ENCODE peak calls at places on chromosome 19, in five cellular contexts. One of them, this sample, is unnamed.

GRCh38 chr19:43640424-43640757 is 741 bp upstream of the CADM4 start:
- DNase-seq in GM12878: no peak
- DNase-seq in stomach: no peak
- DNase-seq in H1: no peak
- DNase-seq in transverse colon: no peak
- DNase-seq in this sample: no peak

GRCh38 chr19:35216833-35217707 is 11.5 kb downstream of the FAM187B start:
- DNase-seq in GM12878: no peak
- DNase-seq in transverse colon: peak; percentile 65
- DNase-seq in H1: no peak
- DNase-seq in stomach: peak; percentile 60
- DNase-seq in this sample: no peak

GRCh38 chr19:16168465-16169081 is 4.8 kb downstream of the CIB3 start:
- DNase-seq in stomach: no peak
- DNase-seq in GM12878: no peak
- DNase-seq in H1: no peak
- DNase-seq in transverse colon: no peak
- DNase-seq in this sample: no peak

GRCh38 chr19:21767065-21767800 is at the start of gene ZNF100:
- DNase-seq in stomach: peak; percentile 94
- DNase-seq in H1: peak; percentile 87
- DNase-seq in GM12878: peak; percentile 79
- DNase-seq in transverse colon: peak; percentile 94
- DNase-seq in this sample: peak; percentile 40

GRCh38 chr19:18379803-18380747 is 5.9 kb upstream of the GDF15 start:
- DNase-seq in stomach: peak; percentile 90
- DNase-seq in GM12878: no peak
- DNase-seq in H1: no peak
- DNase-seq in transverse colon: peak; percentile 89
- DNase-seq in this sample: no peak

GRCh38 chr19:406121-406711 is 2.7 kb downstream of the C2CD4C start:
- DNase-seq in transverse colon: no peak
- DNase-seq in H1: peak; percentile 46
- DNase-seq in stomach: no peak
- DNase-seq in GM12878: no peak
- DNase-seq in this sample: no peak

GRCh38 chr19:32866564-32867265 is 2.9 kb downstream of the SLC7A9 start:
- DNase-seq in transverse colon: no peak
- DNase-seq in H1: no peak
- DNase-seq in stomach: no peak
- DNase-seq in GM12878: no peak
- DNase-seq in this sample: no peak

GRCh38 chr19:18157465-18158063 is 4.6 kb downstream of the PIK3R2 start:
- DNase-seq in GM12878: no peak
- DNase-seq in transverse colon: no peak
- DNase-seq in stomach: no peak
- DNase-seq in H1: peak; percentile 62
- DNase-seq in this sample: no peak

GRCh38 chr19:40907968-40908735 is 26.1 kb upstream of the CYP2A7 start:
- DNase-seq in H1: peak; percentile 81
- DNase-seq in GM12878: no peak
- DNase-seq in stomach: no peak
- DNase-seq in transverse colon: no peak
- DNase-seq in this sample: peak; percentile 29

GRCh38 chr19:5207806-5208205 is 132.8 kb downstream of the PTPRS start:
- DNase-seq in GM12878: no peak
- DNase-seq in transverse colon: no peak
- DNase-seq in H1: no peak
- DNase-seq in stomach: no peak
- DNase-seq in this sample: no peak

GRCh38 chr19:6060600-6061391 is 49.5 kb downstream of the RFX2 start:
- DNase-seq in GM12878: no peak
- DNase-seq in transverse colon: no peak
- DNase-seq in H1: no peak
- DNase-seq in stomach: no peak
- DNase-seq in this sample: no peak

GRCh38 chr19:32372726-32373613 is 27.6 kb downstream of the ZNF507 start:
- DNase-seq in transverse colon: no peak
- DNase-seq in GM12878: no peak
- DNase-seq in stomach: no peak
- DNase-seq in H1: no peak
- DNase-seq in this sample: no peak

GRCh38 chr19:10848208-10848843 is at the start of gene C19orf38:
- DNase-seq in transverse colon: no peak
- DNase-seq in GM12878: no peak
- DNase-seq in stomach: no peak
- DNase-seq in H1: no peak
- DNase-seq in this sample: no peak

GRCh38 chr19:1651548-1652394 is 644 bp downstream of the TCF3 start:
- DNase-seq in transverse colon: peak; percentile 58
- DNase-seq in H1: no peak
- DNase-seq in GM12878: no peak
- DNase-seq in stomach: no peak
- DNase-seq in this sample: no peak

GRCh38 chr19:13060233-13060963 is 42.3 kb downstream of the LYL1 start:
- DNase-seq in transverse colon: peak; percentile 35
- DNase-seq in GM12878: no peak
- DNase-seq in H1: peak; percentile 56
- DNase-seq in stomach: no peak
- DNase-seq in this sample: no peak

GRCh38 chr19:52369463-52370340 is at the start of gene ZNF880:
- DNase-seq in stomach: peak; percentile 92
- DNase-seq in H1: peak; percentile 69
- DNase-seq in GM12878: peak; percentile 38
- DNase-seq in transverse colon: peak; percentile 90
- DNase-seq in this sample: peak; percentile 11

GRCh38 chr19:6835501-6835900 is 51.9 kb upstream of the ADGRE1 start:
- DNase-seq in transverse colon: no peak
- DNase-seq in stomach: no peak
- DNase-seq in GM12878: no peak
- DNase-seq in H1: no peak
- DNase-seq in this sample: no peak

GRCh38 chr19:12112238-12112637 is 27.9 kb downstream of the ZNF20 start:
- DNase-seq in GM12878: no peak
- DNase-seq in transverse colon: no peak
- DNase-seq in stomach: no peak
- DNase-seq in H1: no peak
- DNase-seq in this sample: no peak

GRCh38 chr19:23777216-23777615 is 18.5 kb upstream of the ZNF681 start:
- DNase-seq in stomach: no peak
- DNase-seq in H1: no peak
- DNase-seq in transverse colon: peak; percentile 31
- DNase-seq in GM12878: no peak
- DNase-seq in this sample: no peak

GRCh38 chr19:43699506-43700367 is 16.1 kb upstream of the IRGC start:
- DNase-seq in H1: peak; percentile 78
- DNase-seq in stomach: peak; percentile 34
- DNase-seq in transverse colon: peak; percentile 48
- DNase-seq in GM12878: no peak
- DNase-seq in this sample: no peak

GRCh38 chr19:55493650-55494171 is 5.5 kb downstream of the SSC5D start:
- DNase-seq in GM12878: no peak
- DNase-seq in H1: no peak
- DNase-seq in transverse colon: no peak
- DNase-seq in stomach: no peak
- DNase-seq in this sample: no peak

GRCh38 chr19:5937550-5937949 is 23.5 kb downstream of the CAPS start:
- DNase-seq in stomach: no peak
- DNase-seq in GM12878: no peak
- DNase-seq in H1: no peak
- DNase-seq in transverse colon: no peak
- DNase-seq in this sample: no peak

GRCh38 chr19:48558018-48558684 is 6.2 kb downstream of the SULT2B1 start:
- DNase-seq in H1: no peak
- DNase-seq in GM12878: no peak
- DNase-seq in transverse colon: peak; percentile 94
- DNase-seq in stomach: peak; percentile 80
- DNase-seq in this sample: no peak

GRCh38 chr19:51168571-51169282 is 26.6 kb downstream of the SIGLEC7 start:
- DNase-seq in GM12878: no peak
- DNase-seq in transverse colon: no peak
- DNase-seq in H1: no peak
- DNase-seq in stomach: no peak
- DNase-seq in this sample: no peak
- TF ChIP-seq POLR2A in GM12878: no peak
- TF ChIP-seq POLR2A in transverse colon: no peak
- TF ChIP-seq POLR2A in H1: no peak
- TF ChIP-seq POLR2A in stomach: no peak
- TF ChIP-seq POLR2A in this sample: no peak

GRCh38 chr19:14971474-14971873 is 8.2 kb downstream of the SLC1A6 start:
- DNase-seq in stomach: no peak
- DNase-seq in H1: no peak
- DNase-seq in GM12878: no peak
- DNase-seq in transverse colon: no peak
- DNase-seq in this sample: no peak

GRCh38 chr19:14972676-14973075 is 7.0 kb downstream of the SLC1A6 start:
- DNase-seq in transverse colon: no peak
- DNase-seq in H1: no peak
- DNase-seq in stomach: no peak
- DNase-seq in GM12878: no peak
- DNase-seq in this sample: no peak

GRCh38 chr19:14977128-14977527 is 2.5 kb downstream of the SLC1A6 start:
- DNase-seq in GM12878: no peak
- DNase-seq in H1: no peak
- DNase-seq in transverse colon: no peak
- DNase-seq in stomach: no peak
- DNase-seq in this sample: no peak

GRCh38 chr19:14978377-14978776 is 1.3 kb downstream of the SLC1A6 start:
- DNase-seq in GM12878: no peak
- DNase-seq in H1: no peak
- DNase-seq in transverse colon: no peak
- DNase-seq in stomach: no peak
- DNase-seq in this sample: no peak

DNA sequence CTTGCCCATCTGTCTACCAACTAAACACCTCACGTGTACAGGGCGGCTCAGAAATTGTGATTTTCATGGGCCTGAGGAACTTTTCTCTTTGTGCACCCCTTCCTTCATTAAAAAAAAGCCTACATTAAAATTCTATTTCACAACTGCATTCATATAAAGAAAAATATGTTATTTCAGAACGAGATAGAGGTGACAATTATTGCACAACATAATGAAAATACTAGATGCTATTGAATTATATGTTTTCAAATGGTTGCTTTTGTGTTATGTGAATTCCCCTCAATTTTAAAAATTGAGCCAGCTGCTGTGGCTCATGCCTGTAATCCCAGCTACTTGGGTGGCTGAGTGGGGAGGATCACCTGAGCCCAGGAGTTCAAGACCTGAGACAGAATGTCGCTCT is 5.2 kb downstream of the SLC1A6 start:
- DNase-seq in transverse colon: no peak
- DNase-seq in GM12878: no peak
- DNase-seq in H1: no peak
- DNase-seq in stomach: no peak
- DNase-seq in this sample: no peak
- TF ChIP-seq POLR2AphosphoS5 in transverse colon: no peak
- TF ChIP-seq POLR2AphosphoS5 in GM12878: no peak
- TF ChIP-seq POLR2AphosphoS5 in H1: no peak
- TF ChIP-seq POLR2AphosphoS5 in stomach: no peak
- TF ChIP-seq POLR2AphosphoS5 in this sample: no peak

DNA sequence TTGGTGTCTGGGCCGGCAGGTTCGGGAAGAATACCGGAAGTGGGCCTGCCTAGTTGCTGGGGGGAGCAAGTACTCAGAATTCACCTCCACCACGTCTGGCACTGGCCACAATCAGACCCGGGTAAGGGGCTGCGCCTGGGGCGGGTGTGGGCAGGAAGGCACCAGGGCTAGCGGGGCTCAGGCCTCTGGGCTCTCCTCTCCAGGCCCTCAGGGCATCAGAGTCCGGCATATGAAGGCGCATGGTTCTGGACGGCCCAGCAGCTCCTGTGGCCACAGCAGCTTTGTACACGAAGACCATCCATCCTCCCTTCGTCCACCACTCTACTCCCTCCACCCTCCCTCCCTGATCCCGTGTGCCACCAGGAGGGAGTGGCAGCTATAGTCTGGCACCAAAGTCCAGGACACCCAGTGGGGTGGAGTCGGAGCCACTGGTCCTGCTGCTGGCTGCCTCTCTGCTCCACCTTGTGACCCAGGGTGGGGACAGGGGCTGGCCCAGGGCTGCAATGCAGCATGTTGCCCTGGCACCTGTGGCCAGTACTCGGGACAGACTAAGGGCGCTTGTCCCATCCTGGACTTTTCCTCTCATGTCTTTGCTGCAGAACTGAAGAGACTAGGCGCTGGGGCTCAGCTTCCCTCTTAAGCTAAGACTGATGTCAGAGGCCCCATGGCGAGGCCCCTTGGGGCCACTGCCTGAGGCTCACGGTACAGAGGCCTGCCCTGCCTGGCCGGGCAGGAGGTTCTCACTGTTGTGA is 11.1 kb downstream of the DDX39A start:
- DNase-seq in GM12878: no peak
- DNase-seq in stomach: peak; percentile 58
- DNase-seq in transverse colon: peak; percentile 87
- DNase-seq in H1: no peak
- DNase-seq in this sample: no peak
- TF ChIP-seq POLR2A in GM12878: peak; percentile 90
- TF ChIP-seq POLR2A in stomach: no peak
- TF ChIP-seq POLR2A in transverse colon: peak; percentile 32
- TF ChIP-seq POLR2A in H1: no peak
- TF ChIP-seq POLR2A in this sample: peak; percentile 92

GRCh38 chr19:4061178-4061682 is 5.5 kb downstream of the ZBTB7A start:
- DNase-seq in GM12878: no peak
- DNase-seq in H1: no peak
- DNase-seq in stomach: peak; percentile 93
- DNase-seq in transverse colon: peak; percentile 95
- DNase-seq in this sample: no peak
- TF ChIP-seq POLR2AphosphoS5 in GM12878: peak; percentile 60
- TF ChIP-seq POLR2AphosphoS5 in H1: no peak
- TF ChIP-seq POLR2AphosphoS5 in stomach: peak; percentile 62
- TF ChIP-seq POLR2AphosphoS5 in transverse colon: peak; percentile 78
- TF ChIP-seq POLR2AphosphoS5 in this sample: no peak

DNA sequence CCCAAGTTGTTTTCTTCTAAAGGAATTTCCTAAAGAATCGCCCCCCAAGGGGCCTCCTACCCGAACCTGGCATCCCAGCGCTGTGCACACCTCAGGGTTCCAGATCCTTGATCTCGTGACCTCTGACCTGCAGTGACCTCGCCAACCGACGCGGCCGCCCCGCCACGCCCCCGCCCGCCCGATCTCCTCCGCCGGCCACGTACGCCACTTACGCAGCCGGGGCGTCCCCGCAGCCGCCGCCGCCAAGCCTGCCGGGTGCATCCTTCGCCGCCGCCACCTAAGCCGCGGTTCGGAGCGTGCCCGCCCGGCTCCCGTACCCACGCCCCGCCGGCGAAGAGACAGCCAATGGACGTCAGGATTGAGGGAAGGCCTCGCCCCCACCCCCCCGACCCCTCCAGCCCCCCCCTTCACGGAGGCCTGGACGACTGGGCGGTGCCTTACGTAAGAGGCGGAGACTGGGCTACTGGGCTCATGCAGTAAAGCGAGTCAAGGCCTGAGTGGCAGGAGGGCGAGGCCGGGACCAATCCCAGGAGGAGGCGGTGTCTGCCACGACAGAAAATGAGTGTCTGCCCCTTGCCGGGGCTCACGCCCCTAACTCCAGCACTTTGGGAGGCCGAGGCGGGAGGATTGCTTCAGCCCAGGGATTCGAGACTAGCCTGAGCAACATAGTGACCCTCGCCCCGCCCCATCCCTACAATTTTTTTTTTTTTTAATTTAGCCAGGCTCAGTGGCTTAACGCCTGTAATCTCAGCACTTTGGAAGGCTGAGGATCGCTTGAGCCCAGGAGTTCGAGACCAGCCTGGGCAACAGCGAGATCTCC is at the start of gene YIF1B:
- DNase-seq in stomach: peak; percentile 96
- DNase-seq in transverse colon: peak; percentile 97
- DNase-seq in H1: peak; percentile 94
- DNase-seq in GM12878: peak; percentile 83
- DNase-seq in this sample: peak; percentile 96
- TF ChIP-seq POLR2A in stomach: no peak
- TF ChIP-seq POLR2A in transverse colon: peak; percentile 64
- TF ChIP-seq POLR2A in H1: no peak
- TF ChIP-seq POLR2A in GM12878: peak; percentile 64
- TF ChIP-seq POLR2A in this sample: no peak